ENCODE peak calls at places on chromosome 21, in ten cellular contexts. I is HCT116, W is fibroblast of pulmonary artery, U is NB4, J is fibroblast of mammary gland, V is mammary epithelial cell, Z is tibial artery, K is H7, O is dorsolateral prefrontal cortex, R is right atrium auricular region. E is an unnamed sample.

GRCh38 chr21:46154955-46155513 is 345 bp downstream of the FTCD start:
- DNase-seq in I (no peak), W (no peak), U (no peak), J (no peak), V (no peak), Z (peak), K (peak), O (no peak), R (no peak), E (no peak)

GRCh38 chr21:45996311-45997204 is 15.0 kb downstream of the COL6A1 start:
- DNase-seq in I (no peak), W (no peak), U (no peak), J (no peak), V (no peak), Z (peak), K (no peak), O (no peak), R (no peak), E (no peak)

GRCh38 chr21:42219606-42220137 is 732 bp downstream of the ABCG1 start:
- DNase-seq in I (no peak), W (no peak), U (no peak), J (no peak), V (no peak), Z (no peak), K (peak), O (peak), R (no peak), E (no peak)

GRCh38 chr21:39837861-39838359 is 29.3 kb upstream of the PCP4 start:
- DNase-seq in I (no peak), W (no peak), U (no peak), J (no peak), V (no peak), Z (no peak), K (no peak), O (no peak), R (no peak), E (no peak)

GRCh38 chr21:39860600-39860999 is 6.6 kb upstream of the PCP4 start:
- DNase-seq in I (no peak), W (no peak), U (no peak), J (no peak), V (no peak), Z (no peak), K (no peak), O (no peak), R (no peak), E (no peak)

GRCh38 chr21:28776251-28776650 is 216.4 kb downstream of the LTN1 start:
- DNase-seq in I (no peak), W (peak), U (peak), J (peak), V (peak), Z (no peak), K (no peak), O (no peak), R (no peak), E (no peak)

GRCh38 chr21:45430521-45431501 is 25.8 kb downstream of the COL18A1 start:
- DNase-seq in I (no peak), W (no peak), U (no peak), J (peak), V (no peak), Z (no peak), K (peak), O (no peak), R (no peak), E (no peak)

GRCh38 chr21:45542667-45543370 is 579 bp upstream of the SLC19A1 start:
- DNase-seq in I (no peak), W (no peak), U (no peak), J (no peak), V (no peak), Z (peak), K (peak), O (no peak), R (peak), E (no peak)

GRCh38 chr21:35540950-35541632 is 492.0 kb upstream of the RUNX1 start:
- DNase-seq in I (no peak), W (no peak), U (no peak), J (peak), V (no peak), Z (no peak), K (no peak), O (no peak), R (no peak), E (no peak)

GRCh38 chr21:46116189-46116845 is 18.4 kb downstream of the COL6A2 start:
- DNase-seq in I (no peak), W (no peak), U (no peak), J (peak), V (no peak), Z (peak), K (peak), O (no peak), R (peak), E (no peak)

GRCh38 chr21:31136891-31137290 is 98.6 kb upstream of the KRTAP19-8 start:
- DNase-seq in I (no peak), W (peak), U (peak), J (peak), V (no peak), Z (no peak), K (no peak), O (peak), R (no peak), E (peak)

GRCh38 chr21:35643176-35643575 is 417.1 kb downstream of the SETD4 start:
- DNase-seq in I (no peak), W (peak), U (no peak), J (peak), V (peak), Z (no peak), K (no peak), O (no peak), R (no peak), E (no peak)

GRCh38 chr21:23524685-23525084 is 2082.6 kb downstream of the MRPL39 start:
- DNase-seq in I (no peak), W (no peak), U (peak), J (no peak), V (no peak), Z (no peak), K (no peak), O (no peak), R (no peak), E (peak)

GRCh38 chr21:42570841-42571387 is 57.3 kb downstream of the SLC37A1 start:
- DNase-seq in I (no peak), W (no peak), U (no peak), J (no peak), V (no peak), Z (peak), K (peak), O (no peak), R (no peak), E (no peak)

GRCh38 chr21:44353200-44353970 is at the start of gene TRPM2:
- DNase-seq in I (no peak), W (peak), U (peak), J (peak), V (no peak), Z (no peak), K (peak), O (no peak), R (no peak), E (no peak)

GRCh38 chr21:34986561-34987533 is 62.3 kb downstream of the RUNX1 start:
- DNase-seq in I (peak), W (peak), U (peak), J (peak), V (peak), Z (no peak), K (peak), O (no peak), R (no peak), E (no peak)

GRCh38 chr21:45269861-45270260 is 17.8 kb downstream of the POFUT2 start:
- DNase-seq in I (no peak), W (no peak), U (no peak), J (no peak), V (no peak), Z (peak), K (no peak), O (no peak), R (no peak), E (no peak)

GRCh38 chr21:37594472-37594951 is 227.9 kb downstream of the DYRK1A start:
- DNase-seq in I (no peak), W (no peak), U (no peak), J (no peak), V (no peak), Z (no peak), K (no peak), O (no peak), R (no peak), E (no peak)

GRCh38 chr21:26469789-26470188 is 103.3 kb downstream of the CYYR1 start:
- DNase-seq in I (no peak), W (peak), U (no peak), J (peak), V (peak), Z (no peak), K (no peak), O (no peak), R (no peak), E (no peak)

GRCh38 chr21:35394634-35395369 is 345.7 kb upstream of the RUNX1 start:
- DNase-seq in I (no peak), W (no peak), U (peak), J (no peak), V (peak), Z (no peak), K (no peak), O (no peak), R (no peak), E (no peak)

GRCh38 chr21:31479714-31480113 is 135.7 kb upstream of the TIAM1 start:
- DNase-seq in I (no peak), W (no peak), U (no peak), J (no peak), V (no peak), Z (no peak), K (no peak), O (no peak), R (no peak), E (no peak)

GRCh38 chr21:28580585-28580984 is 412.1 kb downstream of the LTN1 start:
- DNase-seq in I (no peak), W (no peak), U (no peak), J (no peak), V (no peak), Z (no peak), K (no peak), O (no peak), R (no peak), E (no peak)

GRCh38 chr21:43300496-43301423 is 126.2 kb downstream of the SIK1 start:
- DNase-seq in I (no peak), W (peak), U (no peak), J (peak), V (peak), Z (peak), K (peak), O (no peak), R (peak), E (no peak)

GRCh38 chr21:46509760-46510159 is 51.1 kb downstream of the DIP2A start:
- DNase-seq in I (peak), W (no peak), U (no peak), J (peak), V (peak), Z (no peak), K (no peak), O (no peak), R (no peak), E (peak)

GRCh38 chr21:28754127-28754611 is 238.5 kb downstream of the LTN1 start:
- DNase-seq in I (no peak), W (peak), U (no peak), J (peak), V (no peak), Z (no peak), K (no peak), O (no peak), R (peak), E (no peak)

GRCh38 chr21:42262826-42263225 is 43.9 kb downstream of the ABCG1 start:
- DNase-seq in I (no peak), W (peak), U (no peak), J (peak), V (peak), Z (peak), K (peak), O (peak), R (peak), E (peak)

GRCh38 chr21:45326169-45326833 is 38.6 kb upstream of the POFUT2 start:
- DNase-seq in I (no peak), W (peak), U (no peak), J (peak), V (no peak), Z (peak), K (peak), O (no peak), R (no peak), E (no peak)

GRCh38 chr21:45644041-45644906 is 749 bp downstream of the PCBP3 start:
- DNase-seq in I (no peak), W (peak), U (peak), J (no peak), V (no peak), Z (no peak), K (peak), O (no peak), R (no peak), E (no peak)

GRCh38 chr21:44895859-44896258 is 22.4 kb upstream of the PTTG1IP start:
- DNase-seq in I (no peak), W (no peak), U (no peak), J (no peak), V (no peak), Z (no peak), K (no peak), O (no peak), R (no peak), E (no peak)

GRCh38 chr21:25375675-25376074 is 231.6 kb downstream of the MRPL39 start:
- DNase-seq in I (no peak), W (peak), U (no peak), J (peak), V (no peak), Z (no peak), K (no peak), O (no peak), R (no peak), E (no peak)

GRCh38 chr21:36698160-36699025 is 522 bp upstream of the SIM2 start:
- DNase-seq in I (peak), W (no peak), U (no peak), J (no peak), V (no peak), Z (no peak), K (peak), O (no peak), R (no peak), E (no peak)

GRCh38 chr21:31034378-31034777 is 3.9 kb downstream of the KRTAP19-8 start:
- DNase-seq in I (no peak), W (no peak), U (no peak), J (peak), V (peak), Z (no peak), K (no peak), O (no peak), R (no peak), E (no peak)

DNA sequence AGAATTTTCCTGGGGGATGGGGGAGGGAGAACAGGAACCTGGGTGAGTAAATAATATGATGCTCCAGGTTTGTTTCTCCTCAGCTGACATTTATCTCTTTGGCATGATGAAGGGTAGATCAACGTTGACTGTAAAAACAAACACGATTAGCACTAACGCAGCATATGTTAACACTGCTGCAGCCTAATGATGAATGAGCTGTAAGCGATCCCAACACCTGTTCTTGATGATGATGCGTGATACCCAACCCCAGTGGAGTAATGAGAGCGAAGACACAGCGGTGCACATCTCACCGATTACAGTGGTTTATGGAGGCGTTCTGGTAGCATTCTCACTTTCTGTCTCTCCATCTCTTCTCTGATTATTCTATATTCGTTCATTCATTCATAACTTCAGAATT is 640.4 kb downstream of the USP25 start:
- DNase-seq in I (no peak), W (no peak), U (no peak), J (no peak), V (no peak), Z (no peak), K (no peak), O (no peak), R (no peak), E (peak)
- H3K4me3 ChIP-seq in I (no peak), W (no peak), U (no peak), J (no peak), V (no peak), Z (no peak), K (no peak), O (no peak), R (no peak), E (no peak)

GRCh38 chr21:38770660-38771059 is 35.1 kb upstream of the ETS2 start:
- DNase-seq in I (no peak), W (no peak), U (no peak), J (no peak), V (no peak), Z (no peak), K (no peak), O (no peak), R (no peak), E (no peak)

GRCh38 chr21:38769253-38769780 is 36.4 kb upstream of the ETS2 start:
- DNase-seq in I (no peak), W (peak), U (no peak), J (peak), V (no peak), Z (no peak), K (peak), O (no peak), R (no peak), E (no peak)

GRCh38 chr21:38766987-38767722 is 38.6 kb upstream of the ETS2 start:
- DNase-seq in I (no peak), W (no peak), U (no peak), J (no peak), V (peak), Z (no peak), K (no peak), O (no peak), R (peak), E (no peak)

GRCh38 chr21:38771536-38771935 is 34.2 kb upstream of the ETS2 start:
- DNase-seq in I (no peak), W (no peak), U (no peak), J (no peak), V (no peak), Z (no peak), K (no peak), O (no peak), R (no peak), E (no peak)

DNA sequence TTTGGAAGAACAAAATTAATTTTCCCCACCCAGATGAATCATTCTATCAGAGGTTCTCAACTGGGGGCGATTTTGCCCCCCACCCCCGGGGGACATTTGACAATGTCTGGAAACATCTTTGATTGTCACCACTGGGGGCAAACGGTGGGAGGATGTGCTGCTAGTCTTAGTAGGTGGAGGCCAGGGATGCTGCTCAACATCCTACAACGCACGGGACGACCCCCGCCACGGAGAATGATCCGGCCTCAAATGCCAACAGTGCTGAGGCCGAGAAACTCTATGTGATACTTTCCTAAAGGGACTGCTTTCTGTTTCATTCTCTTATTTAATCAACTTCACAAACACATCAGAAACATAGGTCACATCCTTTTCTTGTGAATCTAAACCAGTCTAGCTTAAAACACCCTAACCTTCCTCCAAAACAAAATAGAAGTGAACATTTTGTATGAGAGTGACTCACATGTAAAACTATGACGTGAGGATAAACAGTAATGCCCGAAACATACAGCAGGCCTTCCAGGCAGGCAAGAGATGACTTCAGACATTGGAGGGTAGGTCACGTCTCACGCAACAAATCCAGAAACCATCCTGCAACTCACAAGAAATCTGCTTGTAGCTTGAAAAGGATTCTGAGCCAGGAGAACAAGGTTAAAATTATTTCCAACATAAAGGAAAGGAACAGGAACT is 37.2 kb upstream of the ETS2 start:
- DNase-seq in I (no peak), W (peak), U (no peak), J (peak), V (peak), Z (no peak), K (no peak), O (no peak), R (no peak), E (no peak)
- H3K4me3 ChIP-seq in I (no peak), W (no peak), U (no peak), J (no peak), V (no peak), Z (no peak), K (no peak), O (no peak), R (no peak), E (no peak)

GRCh38 chr21:15679630-15680029 is 50.2 kb upstream of the USP25 start:
- DNase-seq in I (no peak), W (no peak), U (peak), J (no peak), V (no peak), Z (no peak), K (peak), O (no peak), R (no peak), E (no peak)

GRCh38 chr21:15686506-15686905 is 43.3 kb upstream of the USP25 start:
- DNase-seq in I (no peak), W (no peak), U (peak), J (no peak), V (no peak), Z (no peak), K (no peak), O (no peak), R (no peak), E (no peak)

GRCh38 chr21:15682182-15682895 is 47.4 kb upstream of the USP25 start:
- DNase-seq in I (no peak), W (peak), U (peak), J (peak), V (peak), Z (no peak), K (no peak), O (no peak), R (no peak), E (no peak)

GRCh38 chr21:15687208-15687607 is 42.6 kb upstream of the USP25 start:
- DNase-seq in I (no peak), W (no peak), U (peak), J (peak), V (peak), Z (no peak), K (no peak), O (no peak), R (no peak), E (no peak)

DNA sequence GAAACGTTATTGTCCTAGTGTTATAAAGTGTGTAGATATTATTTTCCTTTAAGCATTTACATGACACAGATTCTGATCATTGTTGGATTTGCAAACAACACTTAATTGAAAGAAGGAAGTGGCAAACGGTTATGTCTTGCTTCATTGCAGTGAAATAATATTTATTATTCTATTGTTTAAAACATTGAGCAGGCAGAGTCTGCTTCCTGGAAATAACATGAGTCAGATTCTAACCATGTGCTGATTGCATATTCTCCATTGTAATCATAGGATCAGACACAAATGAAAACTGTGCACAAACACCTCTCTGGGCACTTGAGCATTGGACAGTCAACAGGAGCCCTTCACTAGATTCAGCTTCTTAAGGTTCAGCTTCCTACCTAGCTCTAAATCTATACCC is 46.8 kb upstream of the USP25 start:
- DNase-seq in I (no peak), W (peak), U (peak), J (peak), V (peak), Z (no peak), K (no peak), O (no peak), R (no peak), E (no peak)
- H3K4me3 ChIP-seq in I (no peak), W (no peak), U (peak), J (no peak), V (no peak), Z (no peak), K (no peak), O (no peak), R (no peak), E (no peak)

GRCh38 chr21:33682992-33683627 is 40.8 kb downstream of the ITSN1 start:
- DNase-seq in I (peak), W (peak), U (no peak), J (peak), V (peak), Z (no peak), K (no peak), O (no peak), R (no peak), E (no peak)

GRCh38 chr21:33685613-33686197 is 43.4 kb downstream of the ITSN1 start:
- DNase-seq in I (no peak), W (peak), U (no peak), J (peak), V (peak), Z (no peak), K (no peak), O (no peak), R (no peak), E (no peak)

GRCh38 chr21:33684923-33685560 is 42.7 kb downstream of the ITSN1 start:
- DNase-seq in I (no peak), W (peak), U (no peak), J (no peak), V (no peak), Z (no peak), K (no peak), O (no peak), R (no peak), E (no peak)

GRCh38 chr21:33684068-33684467 is 41.8 kb downstream of the ITSN1 start:
- DNase-seq in I (no peak), W (no peak), U (no peak), J (no peak), V (no peak), Z (no peak), K (no peak), O (no peak), R (no peak), E (no peak)

DNA sequence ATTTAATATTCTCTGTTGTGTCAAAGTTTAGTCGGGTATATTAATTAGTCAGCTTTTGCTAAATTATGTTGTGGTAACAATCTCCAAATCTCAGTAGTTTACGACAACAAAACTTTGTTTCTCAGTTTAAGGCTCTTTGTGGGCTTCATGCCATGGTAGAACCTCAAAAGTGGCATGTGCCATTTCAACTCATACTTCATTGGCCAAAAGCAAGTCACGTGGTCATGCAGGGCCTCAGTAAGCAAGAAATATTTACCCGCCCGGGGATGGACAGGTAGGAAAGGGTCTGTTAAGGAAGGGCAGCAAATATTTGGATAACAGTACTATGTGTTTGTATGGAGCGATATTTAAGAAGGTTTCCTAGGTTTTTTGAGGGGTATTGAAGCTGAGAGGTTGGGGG is 38.6 kb downstream of the ITSN1 start:
- DNase-seq in I (no peak), W (no peak), U (no peak), J (no peak), V (no peak), Z (no peak), K (no peak), O (no peak), R (no peak), E (no peak)
- H3K4me3 ChIP-seq in I (no peak), W (no peak), U (no peak), J (no peak), V (no peak), Z (no peak), K (no peak), O (no peak), R (no peak), E (no peak)

E was measured in LNCaP clone FGC.